ENCODE peak calls at places on chromosomes 5 and 9, in nine cellular contexts. M, B, T, L, O, Y, G, N and U are unnamed samples.

GRCh38 chr5:111993242-111993641 is 236.2 kb upstream of the NREP start:
- DNase-seq in L (no peak), B (no peak), O (no peak), Y (no peak), G (no peak), M (no peak), N (no peak), T (no peak), U (no peak)

GRCh38 chr9:109232449-109232848 is 65.4 kb upstream of the FRRS1L start:
- DNase-seq in M (no peak), Y (no peak), L (peak; percentile 31), T (no peak), B (peak; percentile 95), G (no peak), O (peak; percentile 54), N (no peak), U (peak; percentile 63)

GRCh38 chr9:33114746-33115145 is 38.3 kb upstream of the SMU1 start:
- DNase-seq in L (no peak), B (no peak), O (no peak), Y (no peak), M (no peak), N (no peak), T (no peak), G (no peak), U (no peak)

GRCh38 chr5:132198571-132198970 is 29.1 kb downstream of the P4HA2 start:
- DNase-seq in O (no peak), G (no peak), N (no peak), L (no peak), Y (no peak), B (no peak), M (no peak), T (peak; percentile 49), U (no peak)

GRCh38 chr9:86097510-86098224 is 1.7 kb downstream of the GOLM1 start:
- DNase-seq in L (no peak), M (no peak), N (no peak), Y (no peak), O (peak; percentile 15), B (no peak), G (no peak), T (no peak), U (no peak)

GRCh38 chr9:37486616-37487544 is 1.1 kb downstream of the POLR1E start:
- DNase-seq in L (peak; percentile 96), O (peak; percentile 93), N (no peak), B (peak; percentile 88), M (no peak), G (no peak), T (peak; percentile 92), Y (no peak), U (peak; percentile 94)

GRCh38 chr9:93574900-93575705 is 1.3 kb upstream of the PHF2 start:
- DNase-seq in T (peak; percentile 87), B (no peak), O (no peak), N (no peak), L (no peak), M (no peak), Y (peak; percentile 33), G (no peak), U (no peak)

GRCh38 chr5:116637149-116637740 is 62.6 kb upstream of the SEMA6A start:
- DNase-seq in Y (no peak), T (no peak), O (no peak), B (no peak), G (no peak), N (no peak), L (no peak), M (no peak), U (no peak)

GRCh38 chr9:34651876-34652602 is at the start of gene IL11RA:
- DNase-seq in B (peak; percentile 71), O (peak; percentile 80), G (peak; percentile 92), L (peak; percentile 91), M (peak; percentile 91), N (peak; percentile 92), T (no peak), Y (peak; percentile 95), U (peak; percentile 83)

GRCh38 chr9:114373960-114374730 is 13.6 kb downstream of the AKNA start:
- DNase-seq in M (no peak), G (no peak), O (no peak), N (no peak), L (no peak), Y (no peak), B (no peak), T (no peak), U (no peak)

GRCh38 chr9:114374936-114375335 is 12.8 kb downstream of the AKNA start:
- DNase-seq in L (no peak), O (no peak), Y (no peak), N (no peak), G (no peak), B (no peak), T (no peak), M (no peak), U (no peak)

GRCh38 chr9:114371986-114372917 is 15.5 kb downstream of the AKNA start:
- DNase-seq in G (peak; percentile 69), Y (no peak), O (no peak), L (peak; percentile 60), M (no peak), B (no peak), T (no peak), N (no peak), U (no peak)

GRCh38 chr9:114371343-114371985 is 16.3 kb downstream of the AKNA start:
- DNase-seq in M (no peak), T (no peak), N (no peak), Y (no peak), O (no peak), B (no peak), L (no peak), G (no peak), U (no peak)

DNA sequence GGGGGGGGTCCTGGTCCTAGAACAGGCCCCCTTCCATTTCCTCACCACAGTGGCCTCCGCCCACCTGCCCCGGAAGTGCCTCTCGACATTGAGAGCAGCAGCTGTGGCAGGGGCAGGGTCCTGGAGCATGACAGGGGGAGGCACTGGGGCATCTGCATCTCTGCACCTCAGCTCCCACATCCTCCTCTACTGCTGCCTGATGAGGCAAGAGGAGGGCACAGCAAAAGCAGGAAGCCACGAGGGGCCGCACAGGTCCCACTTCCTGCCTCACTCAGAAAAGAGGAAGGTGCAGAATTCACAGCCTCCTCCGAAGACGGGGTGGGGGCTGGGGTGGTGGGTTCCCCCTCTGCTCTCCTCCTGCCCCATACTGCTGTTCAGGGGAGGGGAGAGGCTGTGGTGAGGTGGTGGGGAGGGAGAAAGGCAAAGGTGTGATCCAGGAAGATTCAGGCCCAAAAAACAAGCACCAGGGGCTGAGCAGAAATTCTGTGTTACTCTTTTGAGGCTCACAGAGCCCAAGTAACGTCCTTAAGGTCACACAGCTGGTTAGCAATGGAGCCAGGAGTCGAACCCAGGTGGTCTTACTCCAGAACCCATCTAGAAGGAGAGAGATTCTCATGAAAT is 14.7 kb downstream of the AKNA start:
- DNase-seq in G (peak; percentile 88), T (no peak), B (no peak), Y (no peak), M (no peak), O (no peak), N (no peak), L (no peak), U (no peak)
- TF ChIP-seq CTCF in G (no peak), T (no peak), B (no peak), Y (no peak), M (no peak), O (no peak), N (no peak), L (no peak), U (no peak)

GRCh38 chr5:525916-526315 is 1.7 kb upstream of the SLC9A3 start:
- DNase-seq in N (no peak), T (no peak), M (no peak), B (no peak), O (no peak), L (no peak), G (peak; percentile 24), Y (no peak), U (no peak)

GRCh38 chr5:523658-524441 is 399 bp downstream of the SLC9A3 start:
- DNase-seq in Y (peak; percentile 69), L (no peak), O (no peak), N (no peak), M (no peak), G (no peak), B (no peak), T (no peak), U (no peak)

GRCh38 chr5:522899-523657 is 1.2 kb downstream of the SLC9A3 start:
- DNase-seq in L (no peak), T (no peak), M (no peak), Y (peak; percentile 58), B (no peak), N (no peak), O (no peak), G (no peak), U (no peak)

GRCh38 chr5:525164-525761 is 1.0 kb upstream of the SLC9A3 start:
- DNase-seq in G (peak; percentile 27), B (no peak), O (no peak), L (no peak), M (no peak), T (no peak), Y (no peak), N (no peak), U (no peak)

GRCh38 chr5:524442-525163 is at the start of gene SLC9A3:
- DNase-seq in T (no peak), L (no peak), M (no peak), Y (no peak), N (no peak), G (no peak), B (no peak), O (no peak), U (no peak)
- H3K4me3 ChIP-seq in T (peak within 1 kb of the TSS; percentile 31), L (no peak within 1 kb of the TSS), M (peak within 1 kb of the TSS; percentile 44), Y (peak within 1 kb of the TSS; percentile 55), N (no peak within 1 kb of the TSS), G (no peak within 1 kb of the TSS), B (no peak within 1 kb of the TSS), O (no peak within 1 kb of the TSS), U (no peak within 1 kb of the TSS)

GRCh38 chr5:159951387-159951786 is 35.1 kb downstream of the ADRA1B start:
- DNase-seq in Y (peak; percentile 70), N (no peak), M (peak; percentile 26), L (no peak), B (no peak), O (peak; percentile 23), G (no peak), T (no peak), U (peak; percentile 60)
- TF ChIP-seq CTCF in Y (peak; percentile 62), N (no peak), M (peak; percentile 13), L (peak; percentile 39), B (no peak), O (peak; percentile 59), G (no peak), T (no peak), U (peak; percentile 69)

DNA sequence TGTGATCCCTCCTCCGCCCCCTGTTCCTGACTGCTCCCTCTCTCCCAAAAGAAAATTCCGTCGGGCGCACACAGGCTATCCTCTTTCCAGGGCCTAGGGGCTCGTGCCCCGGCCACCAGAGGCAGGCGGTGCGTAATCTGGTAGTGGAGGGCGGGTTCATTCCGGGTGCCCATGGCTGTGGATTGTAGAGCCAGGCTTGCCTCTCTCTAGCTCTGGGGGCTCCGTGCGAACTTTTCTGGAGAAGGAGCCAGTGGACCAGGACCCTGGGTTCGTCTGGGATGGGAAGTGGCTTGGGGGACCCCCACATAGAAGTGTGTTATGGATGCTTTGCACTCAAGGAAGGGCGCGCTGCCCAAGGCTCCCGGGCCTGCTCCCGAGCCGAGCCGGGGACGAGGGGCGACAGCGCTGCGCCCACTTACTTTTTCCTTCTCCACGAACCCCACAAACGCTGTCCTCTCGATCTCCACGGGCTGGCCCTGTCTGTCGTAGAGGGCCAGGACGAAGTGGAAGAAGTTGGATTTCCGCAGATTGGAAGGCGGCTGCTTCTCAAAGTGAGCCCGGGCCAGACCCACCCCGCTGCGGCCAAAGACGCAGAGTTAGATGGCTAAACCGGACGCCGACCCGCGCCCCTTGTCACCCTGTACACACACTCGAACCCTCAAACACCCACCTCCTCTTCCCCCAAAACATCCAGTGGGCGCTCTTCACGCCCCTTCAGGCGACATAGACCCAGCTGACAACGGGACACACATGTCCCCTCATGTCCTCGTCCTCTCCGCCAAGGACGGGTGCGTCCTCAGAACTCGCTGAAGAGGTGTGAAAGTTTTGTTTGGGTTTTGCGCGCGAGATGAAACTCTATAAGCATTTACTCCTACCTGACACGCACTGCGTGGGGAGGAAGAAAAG is 2.9 kb downstream of the EBF1 start:
- DNase-seq in N (no peak), L (no peak), G (no peak), T (no peak), M (no peak), O (no peak), B (no peak), Y (peak; percentile 69), U (no peak)
- H3K4me3 ChIP-seq in N (peak overlapping the region; percentile 64), L (peak overlapping the region; percentile 72), G (peak overlapping the region; percentile 59), T (peak overlapping the region; percentile 62), M (no peak overlapping the region), O (peak overlapping the region; percentile 53), B (no peak overlapping the region), Y (peak overlapping the region; percentile 25), U (peak overlapping the region; percentile 83)